ENCODE peak calls at places on chromosomes 12 and 14, in five cellular contexts. C is fibroblast of lung, Z is PC-3, D is hepatocyte, L is MM.1S. E is an unnamed sample.

GRCh38 chr14:35365130-35366047 is 39.2 kb downstream of the NFKBIA start:
- DNase-seq in C (peak; percentile 92), Z (peak; percentile 84), D (peak; percentile 88), L (peak; percentile 41), E (no peak)

GRCh38 chr14:33465952-33466700 is 484.7 kb downstream of the EGLN3 start:
- DNase-seq in C (peak; percentile 84), Z (peak; percentile 79), D (no peak), L (no peak), E (no peak)

GRCh38 chr14:76514599-76514998 is 138.7 kb downstream of the ESRRB start:
- DNase-seq in C (peak; percentile 1), Z (peak; percentile 40), D (no peak), L (no peak), E (peak; percentile 18)

GRCh38 chr14:74647834-74648361 is 35.9 kb upstream of the LTBP2 start:
- DNase-seq in C (no peak), Z (no peak), D (no peak), L (no peak), E (no peak)

GRCh38 chr14:74611672-74612345 is at the start of gene LTBP2:
- DNase-seq in C (peak; percentile 55), Z (peak; percentile 25), D (peak; percentile 46), L (no peak), E (no peak)

GRCh38 chr14:104680806-104681688 is 8.4 kb upstream of the INF2 start:
- DNase-seq in C (peak; percentile 84), Z (peak; percentile 86), D (peak; percentile 76), L (no peak), E (no peak)

GRCh38 chr12:47891356-47891755 is 13.4 kb downstream of the VDR start:
- DNase-seq in C (peak; percentile 10), Z (no peak), D (no peak), L (peak; percentile 84), E (no peak)

GRCh38 chr12:58450868-58451482 is 469.3 kb downstream of the LRIG3 start:
- DNase-seq in C (no peak), Z (no peak), D (no peak), L (no peak), E (no peak)

GRCh38 chr12:10721654-10722501 is 1.2 kb downstream of the YBX3 start:
- DNase-seq in C (peak; percentile 96), Z (peak; percentile 84), D (peak; percentile 93), L (peak; percentile 56), E (peak; percentile 67)

GRCh38 chr12:21677204-21677603 is 19.6 kb upstream of the LDHB start:
- DNase-seq in C (no peak), Z (no peak), D (no peak), L (no peak), E (no peak)

GRCh38 chr12:113837528-113838296 is 128.4 kb downstream of the RBM19 start:
- DNase-seq in C (no peak), Z (no peak), D (no peak), L (no peak), E (no peak)
- TF ChIP-seq CTCF in C (peak; percentile 33), Z (peak; percentile 26), D (no peak), L (no peak), E (no peak)

GRCh38 chr14:99676657-99677056 is 7.4 kb upstream of the CYP46A1 start:
- DNase-seq in C (peak; percentile 16), Z (peak; percentile 37), D (no peak), L (no peak), E (no peak)

GRCh38 chr14:99674776-99675175 is 9.3 kb upstream of the CYP46A1 start:
- DNase-seq in C (no peak), Z (no peak), D (no peak), L (no peak), E (no peak)

GRCh38 chr14:99674064-99674650 is 9.9 kb upstream of the CYP46A1 start:
- DNase-seq in C (no peak), Z (no peak), D (no peak), L (no peak), E (no peak)

GRCh38 chr14:99675951-99676350 is 8.1 kb upstream of the CYP46A1 start:
- DNase-seq in C (no peak), Z (no peak), D (no peak), L (no peak), E (no peak)

DNA sequence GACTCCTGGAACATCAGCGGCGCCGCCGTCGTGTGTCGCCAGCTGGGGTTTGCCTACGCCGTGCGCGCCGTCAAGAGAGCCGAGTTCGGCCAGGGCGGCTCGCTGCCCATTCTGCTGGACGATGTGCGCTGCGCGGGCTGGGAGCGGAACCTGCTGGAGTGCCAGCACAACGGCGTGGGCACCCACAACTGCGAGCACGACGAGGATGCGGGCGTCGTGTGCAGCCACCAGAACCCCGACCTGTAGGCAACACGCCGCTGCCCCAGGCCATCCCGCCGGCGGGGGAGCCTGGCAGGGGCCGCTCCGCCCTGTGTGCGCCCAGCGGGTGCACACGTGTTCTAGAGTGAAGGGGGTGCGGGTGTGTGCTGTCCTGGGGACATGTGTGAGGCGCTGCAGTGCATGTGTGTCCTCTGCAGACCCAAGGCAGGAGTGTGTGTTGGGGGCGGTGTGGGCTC is 8.7 kb upstream of the CYP46A1 start:
- DNase-seq in C (no peak), Z (no peak), D (no peak), L (no peak), E (no peak)
- TF ChIP-seq EZH2 in C (no peak), Z (no peak), D (no peak), L (no peak), E (no peak)

GRCh38 chr12:2139651-2140050 is 86.9 kb downstream of the CACNA1C start:
- DNase-seq in C (no peak), Z (no peak), D (no peak), L (no peak), E (no peak)
- H3K4me1 ChIP-seq in C (no peaks in the 10 kb centered on the region), Z (no peaks in the 10 kb centered on the region), D (peaks cover 14% of the 10 kb centered on the region), L (no peaks in the 10 kb centered on the region), E (no peaks in the 10 kb centered on the region)

GRCh38 chr14:64926398-64926995 is 12.2 kb downstream of the CHURC1 start:
- DNase-seq in C (no peak), Z (no peak), D (no peak), L (no peak), E (no peak)

GRCh38 chr14:64928239-64929002 is 14.1 kb downstream of the GPX2 start:
- DNase-seq in C (no peak), Z (no peak), D (no peak), L (peak; percentile 29), E (peak; percentile 20)

GRCh38 chr14:64931123-64931522 is 11.4 kb downstream of the GPX2 start:
- DNase-seq in C (no peak), Z (no peak), D (no peak), L (no peak), E (no peak)

GRCh38 chr14:64930085-64930843 is 12.3 kb downstream of the GPX2 start:
- DNase-seq in C (peak; percentile 60), Z (no peak), D (no peak), L (no peak), E (no peak)

DNA sequence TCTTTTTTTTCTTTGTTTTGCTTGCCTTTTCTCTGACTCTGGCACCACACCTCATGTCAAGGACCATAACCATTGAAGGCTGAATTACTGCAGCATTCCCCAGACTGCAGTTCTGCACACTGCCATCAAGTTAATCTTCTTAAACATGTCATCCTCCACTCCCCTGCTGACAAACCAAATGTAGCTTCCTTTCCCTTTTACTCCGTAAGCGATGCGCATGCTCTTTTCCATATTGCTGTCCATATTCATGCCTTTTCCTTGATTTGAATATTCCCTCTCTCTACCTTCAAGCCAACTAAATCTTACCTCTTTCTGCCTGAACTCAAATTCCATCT is 13.6 kb downstream of the GPX2 start:
- DNase-seq in C (no peak), Z (no peak), D (no peak), L (no peak), E (peak; percentile 27)
- TF ChIP-seq CTCF in C (no peak), Z (no peak), D (no peak), L (no peak), E (peak; percentile 9)

GRCh38 chr12:67534046-67534445 is 114.5 kb upstream of the DYRK2 start:
- DNase-seq in C (no peak), Z (no peak), D (no peak), L (no peak), E (no peak)
- TF ChIP-seq EZH2 in C (no peak), Z (no peak), D (no peak), L (no peak), E (no peak)

GRCh38 chr12:120835657-120836056 is 68.5 kb downstream of the SPPL3 start:
- DNase-seq in C (peak; percentile 56), Z (no peak), D (no peak), L (no peak), E (no peak)
- H3K4me1 ChIP-seq in C (peaks cover 2% of the 10 kb centered on the region), Z (peaks cover 10% of the 10 kb centered on the region), D (peaks cover 35% of the 10 kb centered on the region), L (peaks cover 49% of the 10 kb centered on the region), E (peaks cover 16% of the 10 kb centered on the region)

GRCh38 chr14:29926701-29927595 is 699 bp downstream of the PRKD1 start:
- DNase-seq in C (peak; percentile 54), Z (peak; percentile 53), D (peak; percentile 79), L (peak; percentile 40), E (no peak)
- TF ChIP-seq CTCF in C (no peak), Z (no peak), D (peak; percentile 12), L (peak; percentile 5), E (no peak)

DNA sequence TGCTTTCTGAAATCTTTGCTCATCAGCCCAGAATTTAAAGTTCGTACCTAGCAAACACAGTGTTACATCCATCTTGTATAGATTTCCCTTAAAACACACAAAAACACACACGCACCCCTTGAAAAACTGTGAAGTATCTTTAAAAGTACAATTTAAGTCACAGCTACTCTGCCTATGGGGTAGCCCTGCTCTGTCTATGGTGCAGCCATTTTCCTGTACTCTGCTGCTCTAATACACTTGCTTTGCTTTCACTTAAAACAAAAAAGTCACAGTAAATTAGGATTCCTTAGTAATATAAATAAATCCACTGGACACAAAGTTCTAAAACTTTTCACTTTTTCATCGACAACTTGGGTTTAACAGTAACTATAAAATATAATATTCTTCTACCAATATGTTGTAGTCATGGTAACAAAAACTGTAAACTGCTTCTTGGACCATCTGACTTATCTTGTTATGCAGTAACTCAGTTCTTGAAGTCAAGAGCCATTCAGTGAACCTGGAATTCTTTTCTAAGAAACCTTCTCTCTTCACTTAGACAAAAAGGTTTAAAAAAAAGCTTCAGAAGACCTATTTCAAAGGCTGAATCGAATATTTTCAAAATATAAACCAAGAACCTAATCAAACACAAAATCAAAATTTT is 63.5 kb downstream of the MED13L start:
- DNase-seq in C (no peak), Z (no peak), D (no peak), L (no peak), E (no peak)
- TF ChIP-seq EZH2 in C (no peak), Z (no peak), D (no peak), L (no peak), E (no peak)

DNA sequence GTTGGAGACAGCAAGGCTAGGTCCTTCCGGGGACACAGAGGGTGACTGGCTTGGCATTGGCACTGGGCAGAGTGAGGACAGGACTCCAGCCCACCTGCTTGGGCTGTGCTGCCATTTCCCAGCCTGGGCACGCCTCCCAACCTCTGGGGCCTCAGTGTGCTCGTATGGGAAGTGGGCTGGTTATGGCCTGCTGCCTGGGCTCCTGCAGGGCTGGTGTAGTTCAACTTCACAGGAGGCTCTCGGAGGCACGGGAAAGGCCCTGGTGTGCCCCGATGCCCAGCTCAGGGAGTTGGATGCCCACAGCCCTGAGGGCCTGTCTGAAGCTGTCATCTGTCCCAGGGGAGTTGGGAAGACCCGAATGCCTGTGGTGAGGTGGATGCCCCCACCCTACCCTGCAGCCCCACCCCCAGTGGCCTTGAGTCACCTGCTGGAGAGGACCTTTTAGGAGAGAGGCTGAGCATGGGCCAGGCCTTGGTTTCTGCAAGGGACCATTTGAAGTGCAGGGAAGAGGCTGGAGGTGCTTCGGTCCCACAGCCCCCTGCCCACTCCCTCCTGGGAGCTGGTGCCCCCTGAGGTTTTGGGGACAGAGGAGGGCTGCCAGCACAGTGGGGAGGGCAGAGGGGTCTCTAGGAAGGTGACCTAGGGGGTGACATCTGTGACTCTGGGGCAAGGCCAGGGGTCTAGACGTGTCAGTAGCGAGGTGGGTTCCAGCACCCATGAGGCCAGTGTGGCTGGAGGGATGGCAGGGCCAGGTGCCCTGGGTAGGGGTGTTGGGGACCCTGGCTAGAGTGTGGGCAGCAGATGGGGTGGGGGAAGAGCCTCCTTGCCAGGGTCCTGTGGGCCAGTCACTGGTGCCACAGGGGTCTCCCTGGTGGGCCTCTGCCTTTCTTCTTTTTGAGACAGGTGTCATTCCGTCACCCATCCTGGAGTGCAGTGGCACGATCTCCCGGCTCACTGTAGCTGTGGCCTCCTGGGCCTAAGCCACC is 9.1 kb downstream of the ULK1 start:
- DNase-seq in C (no peak), Z (no peak), D (no peak), L (no peak), E (no peak)
- H3K4me1 ChIP-seq in C (no peaks in the 10 kb centered on the region), Z (no peaks in the 10 kb centered on the region), D (no peaks in the 10 kb centered on the region), L (no peaks in the 10 kb centered on the region), E (no peaks in the 10 kb centered on the region)

E was measured in DND-41.